ENCODE peak calls at places on chromosomes 3 and 15, in five cellular contexts. D is brain microvascular endothelial cell, T is H1, L is neural progenitor cell, E is substantia nigra. W is an unnamed sample.

GRCh38 chr3:151085889-151086483 is 522 bp downstream of the MED12L start:
- DNase-seq in D (no peak), E (peak; percentile 30), T (no peak), L (peak; percentile 77), W (no peak)

GRCh38 chr15:77225641-77226040 is 154.7 kb upstream of the TSPAN3 start:
- DNase-seq in D (no peak), L (no peak), E (no peak), T (no peak), W (peak; percentile 7)

GRCh38 chr15:22952826-22953579 is 27.2 kb downstream of the CYFIP1 start:
- DNase-seq in T (peak; percentile 27), D (no peak), L (peak; percentile 61), E (no peak), W (no peak)

GRCh38 chr3:69085543-69086132 is 901 bp downstream of the ARL6IP5 start:
- DNase-seq in E (peak; percentile 70), L (peak; percentile 29), D (no peak), T (no peak), W (no peak)

GRCh38 chr15:73873889-73874511 is 636 bp downstream of the TBC1D21 start:
- DNase-seq in L (peak; percentile 76), E (no peak), T (no peak), D (peak; percentile 59), W (peak; percentile 60)

GRCh38 chr3:30934208-30934550 is 39.7 kb upstream of the GADL1 start:
- DNase-seq in T (peak; percentile 5), D (peak; percentile 49), E (no peak), L (peak; percentile 55), W (peak; percentile 48)

GRCh38 chr3:112531358-112531781 is 30.4 kb downstream of the ATG3 start:
- DNase-seq in D (no peak), E (no peak), L (peak; percentile 15), T (no peak), W (peak; percentile 53)

GRCh38 chr3:55858302-55858701 is 371.2 kb upstream of the WNT5A start:
- DNase-seq in D (no peak), E (no peak), T (no peak), L (no peak), W (no peak)

GRCh38 chr3:1439395-1439794 is 346.6 kb downstream of the CNTN6 start:
- DNase-seq in T (peak; percentile 13), D (peak; percentile 0), E (no peak), L (peak; percentile 22), W (no peak)

GRCh38 chr3:8662594-8662993 is 18.0 kb upstream of the SSUH2 start:
- DNase-seq in E (no peak), T (no peak), L (no peak), D (no peak), W (no peak)

GRCh38 chr3:152833089-152833488 is 1.8 kb upstream of the P2RY1 start:
- DNase-seq in E (no peak), D (no peak), T (no peak), L (no peak), W (no peak)

GRCh38 chr3:4981688-4982494 is 2.7 kb downstream of the BHLHE40 start:
- DNase-seq in D (peak; percentile 59), T (no peak), E (no peak), L (no peak), W (peak; percentile 72)

DNA sequence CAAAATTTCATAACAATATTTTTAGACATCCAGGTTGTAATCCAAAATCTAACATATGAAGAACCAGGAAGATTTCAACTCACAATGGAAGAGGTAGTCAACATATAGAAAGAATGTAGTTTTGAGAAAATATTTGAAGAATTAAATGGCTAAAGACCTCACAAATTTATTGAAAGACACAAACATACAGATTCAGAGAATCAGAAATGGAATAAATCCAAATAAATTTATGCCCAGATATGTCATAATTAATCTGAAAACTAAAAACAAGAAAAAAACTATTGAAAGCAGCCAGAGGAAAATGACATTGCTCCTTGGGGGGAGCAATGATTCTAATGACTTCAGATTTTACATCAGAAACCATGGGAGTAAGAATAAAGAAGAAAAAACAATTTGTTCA is 75.8 kb downstream of the TCF12 start:
- DNase-seq in D (no peak), E (no peak), L (no peak), T (no peak), W (no peak)
- H3K27ac ChIP-seq in D (no peak overlapping the region), E (no peak overlapping the region), L (no peak overlapping the region), T (no peak overlapping the region), W (no peak overlapping the region)

DNA sequence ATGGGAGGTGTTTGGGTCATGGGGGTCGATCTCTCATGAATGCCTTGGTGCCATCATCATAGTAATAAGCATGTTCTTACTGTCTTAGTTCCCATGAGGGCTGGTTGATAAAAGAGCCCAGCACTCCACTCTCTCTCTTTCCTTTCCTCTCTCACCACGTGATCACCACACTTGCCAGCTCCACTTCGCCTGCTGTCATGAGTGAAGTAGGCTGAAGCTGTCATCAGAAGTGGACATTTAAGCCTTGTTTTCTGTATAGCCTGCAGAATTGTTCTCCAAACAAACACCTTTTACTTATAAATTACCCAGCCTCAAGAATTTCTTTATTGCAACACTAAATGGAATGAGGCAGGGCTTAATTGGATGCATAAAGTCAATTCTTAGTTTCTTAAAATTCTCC is 6.1 kb downstream of the OR5H1 start:
- DNase-seq in E (no peak), L (no peak), T (no peak), D (no peak), W (no peak)
- H3K27ac ChIP-seq in E (no peak overlapping the region), L (no peak overlapping the region), T (no peak overlapping the region), D (no peak overlapping the region), W (no peak overlapping the region)

GRCh38 chr3:99872633-99873254 is 55.1 kb downstream of the CMSS1 start:
- DNase-seq in L (no peak), D (peak; percentile 33), T (no peak), E (no peak), W (peak; percentile 33)
- H3K27ac ChIP-seq in L (no peak overlapping the region), D (peak overlapping the region; percentile 26), T (no peak overlapping the region), E (no peak overlapping the region), W (peak overlapping the region; percentile 99)

GRCh38 chr3:171445805-171446204 is 14.4 kb downstream of the TNIK start:
- DNase-seq in D (no peak), L (no peak), E (no peak), T (no peak), W (no peak)

GRCh38 chr3:171446301-171446700 is 13.9 kb downstream of the TNIK start:
- DNase-seq in E (no peak), L (no peak), D (no peak), T (no peak), W (no peak)

GRCh38 chr3:171444291-171444690 is 15.9 kb downstream of the TNIK start:
- DNase-seq in T (no peak), D (no peak), L (no peak), E (no peak), W (no peak)

GRCh38 chr3:171443211-171443957 is 16.8 kb downstream of the TNIK start:
- DNase-seq in T (no peak), L (no peak), E (no peak), D (no peak), W (peak; percentile 54)

GRCh38 chr3:171446801-171447578 is 13.2 kb downstream of the TNIK start:
- DNase-seq in T (no peak), D (peak; percentile 48), E (no peak), L (no peak), W (peak; percentile 83)
- H3K27ac ChIP-seq in T (no peak overlapping the region), D (peak overlapping the region; percentile 3), E (no peak overlapping the region), L (no peak overlapping the region), W (no peak overlapping the region)

GRCh38 chr3:65925254-65925954 is 113.3 kb downstream of the MAGI1 start:
- DNase-seq in L (no peak), T (no peak), E (no peak), D (no peak), W (no peak)
- H3K27ac ChIP-seq in L (no peak overlapping the region), T (no peak overlapping the region), E (no peak overlapping the region), D (no peak overlapping the region), W (no peak overlapping the region)

W was measured in endothelial cell of umbilical vein.